ENCODE peak calls at places on chromosomes 4 and X, in eight cellular contexts. J is astrocyte, O is H9, X is IMR-90, K is fibroblast of lung, V is A549, T is mammary epithelial cell, E is hepatocyte. F is an unnamed sample.

GRCh38 chrX:30570505-30570904 is 7.1 kb downstream of the TASL start:
- DNase-seq in T (no peak), K (peak; percentile 33), V (peak; percentile 25), X (peak; percentile 26), E (peak; percentile 33), O (no peak), J (no peak), F (peak; percentile 79)

GRCh38 chr4:577499-578450 is 1.7 kb upstream of the TMEM271 start:
- DNase-seq in J (peak; percentile 8), O (peak; percentile 75), E (peak; percentile 57), K (peak; percentile 32), V (no peak), T (peak; percentile 39), X (no peak), F (peak; percentile 34)

GRCh38 chr4:184756399-184756798 is 22.5 kb upstream of the CENPU start:
- DNase-seq in O (no peak), E (peak; percentile 49), K (peak; percentile 57), J (peak; percentile 42), X (peak; percentile 47), T (peak; percentile 8), V (no peak), F (no peak)

GRCh38 chr4:48090621-48091020 is 43.4 kb downstream of the TXK start:
- DNase-seq in O (no peak), E (no peak), X (no peak), K (no peak), J (no peak), V (no peak), T (peak; percentile 45), F (no peak)

GRCh38 chr4:101066586-101066985 is 280.7 kb downstream of the PPP3CA start:
- DNase-seq in J (no peak), E (no peak), X (no peak), O (no peak), V (no peak), T (no peak), K (no peak), F (no peak)

GRCh38 chr4:185282968-185283367 is 73.6 kb downstream of the SNX25 start:
- DNase-seq in K (peak; percentile 25), O (no peak), V (peak; percentile 44), J (no peak), X (peak; percentile 28), E (no peak), T (no peak), F (no peak)

GRCh38 chrX:3638280-3638873 is 75.1 kb downstream of the PRKX start:
- DNase-seq in X (peak; percentile 48), E (peak; percentile 73), V (peak; percentile 37), K (peak; percentile 49), O (no peak), T (peak; percentile 20), J (peak; percentile 20), F (peak; percentile 84)

GRCh38 chr4:123832173-123833026 is 435.8 kb downstream of the SPRY1 start:
- DNase-seq in K (peak; percentile 99), V (no peak), E (peak; percentile 65), T (peak; percentile 94), X (peak; percentile 100), J (peak; percentile 100), O (no peak), F (no peak)

GRCh38 chr4:41430796-41431195 is 107.2 kb upstream of the LIMCH1 start:
- DNase-seq in J (peak; percentile 6), O (no peak), E (no peak), V (no peak), T (no peak), X (no peak), K (no peak), F (no peak)

GRCh38 chr4:5798447-5798846 is 87.4 kb downstream of the EVC start:
- DNase-seq in J (no peak), K (no peak), T (no peak), V (no peak), O (no peak), X (no peak), E (no peak), F (no peak)

GRCh38 chr4:80803337-80803736 is 227.2 kb upstream of the BMP3 start:
- DNase-seq in V (no peak), X (no peak), E (no peak), T (no peak), K (no peak), O (no peak), J (no peak), F (no peak)

GRCh38 chrX:19810809-19811208 is 76.6 kb downstream of the SH3KBP1 start:
- DNase-seq in K (peak; percentile 88), X (peak; percentile 48), O (no peak), V (no peak), J (no peak), T (no peak), E (no peak), F (no peak)

GRCh38 chr4:6463311-6464289 is 8.8 kb downstream of the PPP2R2C start:
- DNase-seq in O (peak; percentile 42), X (no peak), V (no peak), E (no peak), K (no peak), T (no peak), J (no peak), F (no peak)

GRCh38 chrX:2466876-2467656 is 33.7 kb downstream of the DHRSX start:
- DNase-seq in V (peak; percentile 62), O (no peak), K (no peak), J (no peak), T (no peak), X (no peak), E (peak; percentile 61), F (no peak)

GRCh38 chr4:106369456-106370060 is 980 bp upstream of the GIMD1 start:
- DNase-seq in V (peak; percentile 74), K (peak; percentile 86), O (peak; percentile 38), E (peak; percentile 83), J (peak; percentile 62), T (peak; percentile 50), X (peak; percentile 86), F (peak; percentile 79)

GRCh38 chrX:123580871-123581270 is 152.0 kb downstream of the THOC2 start:
- DNase-seq in V (no peak), K (no peak), J (no peak), T (no peak), O (no peak), E (no peak), X (no peak), F (no peak)

DNA sequence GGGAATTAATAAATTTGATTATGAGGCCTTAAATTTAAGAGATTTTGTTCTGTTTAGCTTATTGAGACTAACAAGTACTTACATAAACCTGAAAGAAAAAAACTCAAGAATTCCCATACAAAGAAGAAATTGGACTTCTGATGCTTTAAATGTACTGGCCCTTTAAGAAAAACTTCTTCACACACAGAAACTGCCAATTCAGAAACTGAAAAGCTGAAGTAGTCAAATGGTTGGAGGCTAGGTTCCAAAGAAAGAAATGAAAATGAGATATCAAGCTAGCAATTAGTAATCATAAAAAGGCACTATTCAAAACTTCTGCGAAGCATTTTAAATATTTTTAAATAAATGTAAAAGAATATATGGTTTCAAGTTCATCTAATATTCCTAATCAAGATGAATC is 151.3 kb downstream of the THOC2 start:
- DNase-seq in K (no peak), T (no peak), E (no peak), J (no peak), V (no peak), O (no peak), X (no peak), F (peak; percentile 52)
- H3K4me2 ChIP-seq in K (no peak overlapping the region), T (no peak overlapping the region), E (no peak overlapping the region), J (no peak overlapping the region), V (no peak overlapping the region), O (no peak overlapping the region), X (no peak overlapping the region), F (no peak overlapping the region)

GRCh38 chr4:90816754-90817153 is 689.6 kb downstream of the CCSER1 start:
- DNase-seq in K (no peak), E (no peak), J (no peak), T (no peak), X (no peak), O (no peak), V (no peak), F (no peak)
- H3K27ac ChIP-seq in K (no peak overlapping the region), E (no peak overlapping the region), J (no peak overlapping the region), T (no peak overlapping the region), X (no peak overlapping the region), O (no peak overlapping the region), V (no peak overlapping the region), F (no peak overlapping the region)

DNA sequence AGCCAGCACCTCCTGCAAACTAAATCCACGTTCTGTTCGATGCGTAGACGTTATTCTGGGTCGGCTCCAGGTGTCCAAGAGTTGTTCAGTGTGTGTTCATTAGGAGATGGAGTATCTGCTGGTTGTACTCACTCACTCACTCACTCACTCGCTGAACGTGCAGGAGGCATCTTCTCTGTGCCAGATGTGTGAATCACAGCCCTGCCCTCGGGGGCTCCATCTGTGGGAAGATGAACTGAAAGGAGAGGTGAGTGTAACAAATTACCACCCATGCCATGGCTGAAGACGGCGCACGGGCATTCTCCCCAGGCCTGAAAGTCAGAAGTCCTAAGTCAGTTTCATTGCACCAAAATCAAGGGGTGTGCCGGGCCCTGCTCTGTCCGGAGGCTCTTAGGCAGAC is 16.1 kb downstream of the NSG1 start:
- DNase-seq in O (no peak), E (no peak), X (peak; percentile 8), J (no peak), K (no peak), T (peak; percentile 17), V (no peak), F (no peak)
- H3K4me2 ChIP-seq in O (no peak overlapping the region), E (no peak overlapping the region), X (no peak overlapping the region), J (no peak overlapping the region), K (no peak overlapping the region), T (no peak overlapping the region), V (no peak overlapping the region), F (no peak overlapping the region)

GRCh38 chr4:138225477-138225876 is 16.7 kb downstream of the SLC7A11 start:
- DNase-seq in T (no peak), V (no peak), E (no peak), K (no peak), J (peak; percentile 33), O (no peak), X (peak; percentile 23), F (no peak)

GRCh38 chr4:138226351-138226750 is 15.8 kb downstream of the SLC7A11 start:
- DNase-seq in V (no peak), X (no peak), T (no peak), K (no peak), O (no peak), J (no peak), E (no peak), F (no peak)

GRCh38 chr4:138224614-138225013 is 17.5 kb downstream of the SLC7A11 start:
- DNase-seq in O (no peak), J (no peak), K (no peak), X (no peak), E (no peak), V (no peak), T (no peak), F (no peak)

GRCh38 chr4:138222041-138222440 is 20.1 kb downstream of the SLC7A11 start:
- DNase-seq in X (peak; percentile 93), V (peak; percentile 89), O (no peak), E (peak; percentile 17), J (peak; percentile 80), T (no peak), K (peak; percentile 84), F (no peak)

DNA sequence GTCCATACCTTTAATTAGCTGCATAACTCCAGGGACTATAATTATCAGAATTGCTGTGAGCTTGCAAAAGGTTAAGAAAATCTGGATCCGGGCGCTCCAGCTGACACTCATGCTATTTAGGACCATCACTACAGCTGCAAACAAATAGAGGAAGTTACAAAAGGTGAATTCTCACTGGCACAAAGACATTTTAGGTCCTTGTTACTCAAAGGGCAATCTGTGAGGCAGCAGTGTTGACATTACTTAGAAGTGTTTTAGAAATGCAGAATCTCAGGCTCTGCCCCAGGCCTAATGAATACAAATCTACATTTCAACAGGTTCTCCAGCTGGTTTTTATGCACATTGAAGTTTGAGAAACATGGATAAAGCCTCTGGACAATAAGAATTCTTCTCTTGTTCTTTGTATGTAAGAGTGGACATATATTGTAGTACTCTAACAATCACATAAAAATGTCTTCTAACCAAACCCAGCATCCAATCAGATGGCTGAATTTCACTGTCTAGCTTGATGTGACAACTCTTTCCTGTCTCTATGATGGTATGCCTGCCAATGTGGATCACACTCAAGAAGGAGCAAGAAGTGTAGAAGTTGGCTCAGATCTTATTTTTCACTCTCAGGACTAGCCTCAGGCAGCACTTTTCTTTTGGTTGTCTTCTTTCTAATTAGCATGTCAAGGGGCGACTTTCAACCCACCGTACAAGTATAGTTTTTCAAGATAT is 18.8 kb downstream of the SLC7A11 start:
- DNase-seq in E (no peak), O (peak; percentile 36), X (no peak), V (peak; percentile 53), K (no peak), J (no peak), T (no peak), F (peak; percentile 80)
- H3K27ac ChIP-seq in E (no peak overlapping the region), O (peak overlapping the region; percentile 10), X (peak overlapping the region; percentile 73), V (peak overlapping the region; percentile 81), K (no peak overlapping the region), J (no peak overlapping the region), T (no peak overlapping the region), F (peak overlapping the region; percentile 84)